ENCODE peak calls at places on chromosomes 5 and 9, in eight cellular contexts. D is GM12878, O is WTC11, P is HL-60, F is glutamatergic neuron, T is RWPE1, Y is esophagus squamous epithelium, A is kidney. X is an unnamed sample.

GRCh38 chr9:90915693-90916092 is 114.1 kb downstream of the SYK start:
- DNase-seq in D (no peak), O (peak; percentile 76), P (peak; percentile 58), F (peak; percentile 69), T (peak; percentile 63), Y (no peak), A (no peak), X (no peak)

GRCh38 chr9:127890053-127890452 is 9.3 kb downstream of the ST6GALNAC6 start:
- DNase-seq in D (no peak), O (no peak), P (no peak), F (no peak), T (no peak), Y (no peak), A (no peak), X (no peak)

GRCh38 chr9:134814598-134815215 is 65.9 kb upstream of the FCN2 start:
- DNase-seq in D (no peak), O (no peak), P (no peak), F (no peak), T (peak; percentile 82), Y (no peak), A (no peak), X (no peak)

GRCh38 chr9:128627127-128627715 is 29.4 kb downstream of the DYNC2I2 start:
- DNase-seq in D (no peak), O (no peak), P (no peak), F (no peak), T (no peak), Y (no peak), A (no peak), X (no peak)

GRCh38 chr9:116365056-116365471 is 211.5 kb downstream of the PAPPA start:
- DNase-seq in D (no peak), O (no peak), P (no peak), F (no peak), T (peak; percentile 56), Y (no peak), A (peak; percentile 75), X (no peak)

GRCh38 chr9:2107906-2108451 is 92.8 kb downstream of the SMARCA2 start:
- DNase-seq in D (no peak), O (no peak), P (no peak), F (no peak), T (no peak), Y (no peak), A (no peak), X (no peak)

GRCh38 chr9:14935917-14936316 is 25.7 kb upstream of the FREM1 start:
- DNase-seq in D (no peak), O (no peak), P (no peak), F (no peak), T (no peak), Y (no peak), A (no peak), X (no peak)

GRCh38 chr5:156473271-156473935 is 146.4 kb downstream of the SGCD start:
- DNase-seq in D (no peak), O (no peak), P (peak; percentile 42), F (no peak), T (peak; percentile 20), Y (no peak), A (no peak), X (no peak)

GRCh38 chr9:136283291-136284235 is 20.3 kb downstream of the CCDC187 start:
- DNase-seq in D (peak; percentile 45), O (peak; percentile 89), P (peak; percentile 70), F (peak; percentile 88), T (peak; percentile 87), Y (no peak), A (peak; percentile 92), X (peak; percentile 89)

GRCh38 chr5:146388418-146388817 is 49.8 kb downstream of the POU4F3 start:
- DNase-seq in D (no peak), O (no peak), P (no peak), F (no peak), T (no peak), Y (no peak), A (no peak), X (no peak)

GRCh38 chr9:33131505-33132248 is 35.5 kb downstream of the B4GALT1 start:
- DNase-seq in D (no peak), O (no peak), P (no peak), F (no peak), T (no peak), Y (no peak), A (no peak), X (no peak)

GRCh38 chr5:178662541-178662860 is 35.7 kb upstream of the CLK4 start:
- DNase-seq in D (no peak), O (no peak), P (no peak), F (no peak), T (no peak), Y (no peak), A (no peak), X (no peak)

GRCh38 chr5:150263339-150263738 is 26.2 kb downstream of the CAMK2A start:
- DNase-seq in D (no peak), O (no peak), P (no peak), F (no peak), T (no peak), Y (no peak), A (no peak), X (no peak)

GRCh38 chr9:115276621-115277020 is 158.7 kb upstream of the TNC start:
- DNase-seq in D (no peak), O (no peak), P (no peak), F (no peak), T (no peak), Y (no peak), A (no peak), X (no peak)

GRCh38 chr5:163347671-163348070 is 89.7 kb upstream of the CCNG1 start:
- DNase-seq in D (peak; percentile 21), O (peak; percentile 72), P (peak; percentile 66), F (peak; percentile 56), T (peak; percentile 47), Y (no peak), A (no peak), X (peak; percentile 68)

GRCh38 chr9:18245911-18246310 is 228.0 kb upstream of the ADAMTSL1 start:
- DNase-seq in D (no peak), O (no peak), P (no peak), F (no peak), T (no peak), Y (no peak), A (no peak), X (no peak)
- TF ChIP-seq CTCF in D (no peak), O (no peak), P (no peak), F (no peak), T (no peak), Y (no peak), A (no peak), X (no peak)

GRCh38 chr5:32754251-32754650 is 43.1 kb downstream of the NPR3 start:
- DNase-seq in D (no peak), O (no peak), P (no peak), F (no peak), T (no peak), Y (no peak), A (no peak), X (no peak)

GRCh38 chr5:32753051-32753450 is 41.9 kb downstream of the NPR3 start:
- DNase-seq in D (no peak), O (no peak), P (no peak), F (no peak), T (peak; percentile 20), Y (no peak), A (no peak), X (no peak)

GRCh38 chr5:32753765-32754164 is 42.6 kb downstream of the NPR3 start:
- DNase-seq in D (no peak), O (no peak), P (no peak), F (no peak), T (no peak), Y (no peak), A (no peak), X (no peak)
- TF ChIP-seq CTCF in D (no peak), O (no peak), P (no peak), F (no peak), T (no peak), Y (no peak), A (no peak), X (no peak)

GRCh38 chr9:112665347-112665746 is 52.6 kb downstream of the INIP start:
- DNase-seq in D (no peak), O (no peak), P (no peak), F (no peak), T (no peak), Y (no peak), A (no peak), X (no peak)
- TF ChIP-seq CTCF in D (peak; percentile 43), O (no peak), P (no peak), F (no peak), T (no peak), Y (no peak), A (peak; percentile 15), X (no peak)

GRCh38 chr9:95129651-95130291 is 187.7 kb downstream of the FANCC start:
- DNase-seq in D (no peak), O (no peak), P (no peak), F (no peak), T (no peak), Y (no peak), A (no peak), X (no peak)
- TF ChIP-seq CTCF in D (no peak), O (no peak), P (no peak), F (no peak), T (no peak), Y (no peak), A (no peak), X (no peak)

DNA sequence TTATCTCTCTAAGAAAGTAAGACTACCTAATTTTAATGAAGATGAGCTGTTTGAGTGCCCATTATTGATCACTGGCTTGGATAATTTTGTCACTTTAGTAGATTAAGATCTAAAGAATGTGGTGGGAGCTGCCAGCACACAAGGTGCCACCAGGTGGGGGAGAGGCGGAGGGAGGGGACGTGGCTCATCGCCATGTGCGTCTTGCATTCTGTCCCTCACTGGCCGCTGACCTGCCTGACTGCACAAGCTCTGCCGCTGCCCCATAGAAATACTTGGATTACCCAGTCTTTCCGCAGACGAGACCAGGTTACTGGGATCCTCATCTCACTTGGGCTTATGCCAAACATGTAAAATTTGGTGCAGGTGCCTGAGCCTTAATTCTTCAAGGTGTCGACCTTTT is 37.6 kb downstream of the RHOBTB3 start:
- DNase-seq in D (no peak), O (no peak), P (no peak), F (no peak), T (no peak), Y (no peak), A (no peak), X (no peak)
- TF ChIP-seq CTCF in D (no peak), O (no peak), P (no peak), F (no peak), T (no peak), Y (no peak), A (no peak), X (no peak)